ENCODE peak calls at places on chromosomes 6 and 20, in six cellular contexts. V, N, I, O, R and X are unnamed samples.

GRCh38 chr20:12180107-12180661 is 262.5 kb downstream of the BTBD3 start:
- DNase-seq in V (no peak), N (no peak), I (no peak), O (no peak), R (no peak), X (no peak)

GRCh38 chr6:139800837-139801236 is 426.4 kb upstream of the CITED2 start:
- DNase-seq in V (no peak), N (no peak), I (no peak), O (no peak), R (no peak), X (no peak)

GRCh38 chr6:166591026-166591425 is 4.5 kb upstream of the RAMACL start:
- DNase-seq in V (no peak), N (no peak), I (no peak), O (no peak), R (no peak), X (no peak)

GRCh38 chr6:142384455-142385332 is 82.9 kb downstream of the ADGRG6 start:
- DNase-seq in V (no peak), N (no peak), I (no peak), O (no peak), R (no peak), X (no peak)

GRCh38 chr6:4128072-4128471 is 7.3 kb downstream of the ECI2 start:
- DNase-seq in V (no peak), N (no peak), I (no peak), O (no peak), R (no peak), X (no peak)

GRCh38 chr6:130613176-130613575 is 214.0 kb upstream of the SMLR1 start:
- DNase-seq in V (no peak), N (no peak), I (no peak), O (no peak), R (no peak), X (no peak)

GRCh38 chr6:93419304-93420162 is at the start of gene EPHA7:
- DNase-seq in V (peak; percentile 95), N (peak; percentile 96), I (no peak), O (peak; percentile 83), R (peak; percentile 31), X (peak; percentile 97)

GRCh38 chr6:46453221-46453620 is 38.0 kb downstream of the RCAN2 start:
- DNase-seq in V (peak; percentile 40), N (no peak), I (peak; percentile 93), O (no peak), R (peak; percentile 47), X (peak; percentile 85)

GRCh38 chr6:146700078-146700686 is 101.4 kb downstream of the ADGB start:
- DNase-seq in V (peak; percentile 64), N (peak; percentile 72), I (peak; percentile 77), O (peak; percentile 84), R (peak; percentile 62), X (peak; percentile 89)

GRCh38 chr20:37941332-37941731 is 38.4 kb downstream of the VSTM2L start:
- DNase-seq in V (no peak), N (no peak), I (no peak), O (no peak), R (no peak), X (peak; percentile 10)

GRCh38 chr6:24867104-24867703 is 68.5 kb upstream of the ARMH2 start:
- DNase-seq in V (no peak), N (no peak), I (no peak), O (no peak), R (no peak), X (no peak)

GRCh38 chr6:27066802-27067201 is 180.7 kb upstream of the PRSS16 start:
- DNase-seq in V (no peak), N (no peak), I (no peak), O (no peak), R (no peak), X (no peak)

GRCh38 chr6:118896339-118897136 is 2.6 kb downstream of the ASF1A start:
- DNase-seq in V (peak; percentile 21), N (peak; percentile 65), I (no peak), O (peak; percentile 84), R (no peak), X (peak; percentile 33)

GRCh38 chr20:59802018-59802417 is 131.4 kb downstream of the SYCP2 start:
- DNase-seq in V (no peak), N (no peak), I (no peak), O (no peak), R (no peak), X (no peak)